ENCODE peak calls at places on chromosomes 2 and 18, in eight cellular contexts. J is heart right ventricle, Z is DND-41, E is foreskin fibroblast, Y is upper lobe of left lung, K is PC-9, T is fibroblast of lung, A is MM.1S. O is an unnamed sample.

GRCh38 chr2:106343274-106343673 is 124.9 kb downstream of the RGPD3 start:
- DNase-seq in A (no peak), J (no peak), E (no peak), Z (no peak), Y (no peak), T (no peak), K (no peak), O (no peak)

GRCh38 chr2:122011493-122012270 is 256.2 kb downstream of the TSN start:
- DNase-seq in Z (no peak), J (no peak), E (no peak), K (no peak), T (peak), A (no peak), Y (no peak), O (no peak)

GRCh38 chr18:3447035-3447894 is 2.7 kb upstream of the TGIF1 start:
- DNase-seq in E (no peak), T (peak), K (no peak), Z (peak), J (peak), Y (peak), A (no peak), O (no peak)

GRCh38 chr18:48374423-48375149 is 34.6 kb downstream of the ZBTB7C start:
- DNase-seq in T (peak), Y (no peak), A (no peak), K (no peak), Z (no peak), J (no peak), E (no peak), O (no peak)

GRCh38 chr18:12397793-12398192 is 9.9 kb upstream of the PRELID3A start:
- DNase-seq in Z (no peak), T (no peak), Y (no peak), E (no peak), J (no peak), A (no peak), K (no peak), O (no peak)

GRCh38 chr2:170323743-170324142 is 145.8 kb downstream of the MYO3B start:
- DNase-seq in K (no peak), A (no peak), Z (no peak), J (no peak), E (no peak), Y (no peak), T (no peak), O (no peak)

GRCh38 chr18:42338683-42339082 is 383.6 kb downstream of the PIK3C3 start:
- DNase-seq in K (no peak), E (no peak), Y (no peak), J (no peak), T (peak), A (no peak), Z (no peak), O (no peak)

GRCh38 chr18:21991081-21991534 is 178.3 kb upstream of the GATA6 start:
- DNase-seq in Y (no peak), J (no peak), Z (no peak), K (peak), T (peak), E (no peak), A (no peak), O (no peak)

GRCh38 chr2:97910403-97911209 is 85.1 kb downstream of the TMEM131 start:
- DNase-seq in A (no peak), T (peak), Y (no peak), K (no peak), Z (no peak), J (no peak), E (no peak), O (peak)

DNA sequence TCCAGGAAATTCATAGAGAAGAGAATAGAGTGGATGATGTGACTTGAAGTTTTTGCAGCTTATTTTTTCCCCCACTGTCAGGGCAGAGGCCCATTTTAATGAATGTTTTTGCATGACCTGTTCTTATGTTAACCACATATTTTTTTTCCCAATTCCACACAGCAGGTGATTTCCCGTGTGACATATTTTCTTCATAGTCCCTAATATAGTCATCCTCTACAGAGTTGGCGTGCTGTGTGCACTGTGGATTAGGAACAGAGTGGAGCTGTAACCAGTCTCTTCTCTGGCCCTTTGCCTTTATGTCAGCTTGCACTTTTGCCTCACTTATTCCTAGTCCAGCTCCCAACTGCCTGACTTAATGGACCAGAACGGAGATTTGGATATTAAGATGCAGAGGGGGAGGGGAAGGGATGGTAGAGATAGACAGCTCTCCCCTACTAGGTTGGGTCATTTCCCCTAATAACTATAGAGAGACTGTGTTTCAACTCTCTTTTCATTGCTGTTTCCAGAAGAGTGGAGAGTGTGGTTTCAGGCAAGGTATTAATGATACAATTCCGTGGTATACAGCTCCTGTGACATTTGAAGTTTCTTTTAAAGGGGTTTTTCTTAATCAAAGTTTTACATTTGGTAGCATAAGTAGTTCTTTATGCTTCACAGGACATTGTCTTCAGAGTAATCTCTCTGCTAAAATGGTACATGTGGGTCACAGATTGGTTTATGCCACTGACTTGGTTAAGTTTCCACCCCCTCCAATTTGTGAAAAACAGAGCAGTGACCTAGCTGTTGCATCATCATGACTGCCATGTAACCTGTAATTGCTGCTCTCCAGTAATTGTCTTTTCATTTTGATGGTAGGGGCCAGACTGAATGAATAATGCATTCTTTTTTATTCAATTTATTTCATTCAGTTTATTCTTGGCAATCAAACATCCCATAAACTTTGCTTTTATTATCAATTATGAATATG is 161.3 kb downstream of the HAUS1 start:
- DNase-seq in J (no peak), A (no peak), T (peak), Z (no peak), Y (no peak), E (no peak), K (no peak), O (no peak)
- H3K4me3 ChIP-seq in J (no peak), A (no peak), T (no peak), Z (no peak), Y (no peak), E (no peak), K (no peak), O (no peak)

DNA sequence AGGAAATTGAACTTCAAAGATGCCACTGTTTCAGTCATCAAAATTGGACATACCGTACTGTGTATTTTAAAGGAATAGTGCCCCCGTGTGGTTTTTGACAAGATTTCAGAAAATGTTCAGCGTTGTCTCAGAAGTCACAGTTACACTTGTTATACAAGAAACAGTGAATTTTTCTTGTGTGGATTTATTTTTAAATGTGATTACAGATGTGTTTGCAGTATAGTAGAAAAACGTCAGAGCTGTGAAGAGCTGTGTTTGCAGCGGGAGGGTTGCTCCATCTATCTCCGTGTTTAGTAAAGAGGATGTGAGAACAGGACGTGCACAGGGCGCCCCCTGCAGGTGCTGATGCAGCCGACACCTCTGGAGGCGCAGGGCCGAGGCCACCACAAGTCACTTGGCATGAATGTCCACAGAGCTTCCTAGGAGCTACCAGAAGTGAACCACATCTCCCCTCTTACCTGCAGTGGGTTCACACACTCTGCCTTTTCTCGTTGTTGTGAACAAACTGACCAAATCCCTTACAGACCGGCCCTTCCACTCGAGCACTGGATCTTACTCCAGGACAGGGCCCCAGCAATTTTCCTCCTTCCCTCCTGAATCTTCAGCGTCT is 73.1 kb downstream of the CACNB4 start:
- DNase-seq in T (peak), K (peak), J (peak), Z (peak), E (peak), A (peak), Y (peak), O (peak)
- H3K4me3 ChIP-seq in T (peak), K (peak), J (peak), Z (no peak), E (peak), A (peak), Y (no peak), O (peak)

GRCh38 chr2:219527076-219527394 is 12.8 kb downstream of the ASIC4 start:
- DNase-seq in Y (no peak), Z (no peak), T (no peak), A (no peak), K (peak), J (no peak), E (no peak), O (no peak)

GRCh38 chr2:219532378-219532649 is 11.3 kb downstream of the CHPF start:
- DNase-seq in K (no peak), A (no peak), J (no peak), T (no peak), E (no peak), Y (no peak), Z (no peak), O (no peak)

GRCh38 chr2:219531639-219532377 is 11.8 kb downstream of the CHPF start:
- DNase-seq in Z (no peak), T (no peak), E (no peak), J (no peak), Y (no peak), A (no peak), K (no peak), O (no peak)

GRCh38 chr2:219527472-219527871 is 13.2 kb downstream of the ASIC4 start:
- DNase-seq in Y (no peak), E (no peak), K (no peak), J (no peak), T (no peak), Z (no peak), A (no peak), O (no peak)

GRCh38 chr2:219530048-219530963 is 13.3 kb downstream of the CHPF start:
- DNase-seq in T (peak), Y (peak), A (peak), E (peak), Z (peak), J (peak), K (peak), O (peak)
- H3K4me3 ChIP-seq in T (peak), Y (no peak), A (no peak), E (peak), Z (no peak), J (peak), K (no peak), O (no peak)

GRCh38 chr2:9952856-9953503 is 1.5 kb downstream of the GRHL1 start:
- DNase-seq in A (peak), Z (no peak), T (no peak), K (no peak), J (no peak), Y (no peak), E (no peak), O (no peak)
- H3K4me3 ChIP-seq in A (peak), Z (peak), T (peak), K (peak), J (no peak), Y (no peak), E (peak), O (no peak)

O was measured in Jurkat, Clone E6-1.